ENCODE peak calls at places on chromosomes 13 and 19, in seven cellular contexts. S is upper lobe of left lung, A is heart right ventricle, O is breast epithelium, J is GM06990, Z is heart left ventricle, Q is Caco-2. L is an unnamed sample.

GRCh38 chr13:49779721-49780120 is 12.8 kb downstream of the KPNA3 start:
- DNase-seq in S (no peak), A (no peak), O (no peak), J (no peak), Z (no peak), Q (no peak), L (no peak)

GRCh38 chr13:29733069-29733700 is 117.2 kb downstream of the UBL3 start:
- DNase-seq in S (no peak), A (no peak), O (peak), J (no peak), Z (no peak), Q (no peak), L (no peak)

GRCh38 chr19:6480843-6481415 is 658 bp downstream of the DENND1C start:
- DNase-seq in S (no peak), A (no peak), O (no peak), J (no peak), Z (no peak), Q (no peak), L (peak)

GRCh38 chr13:78182813-78183212 is 264.2 kb upstream of the EDNRB start:
- DNase-seq in S (no peak), A (no peak), O (no peak), J (no peak), Z (no peak), Q (no peak), L (no peak)

GRCh38 chr13:113591750-113592149 is 7.2 kb downstream of the TFDP1 start:
- DNase-seq in S (no peak), A (no peak), O (no peak), J (no peak), Z (no peak), Q (no peak), L (no peak)

GRCh38 chr13:100290165-100290801 is 201.4 kb downstream of the PCCA start:
- DNase-seq in S (no peak), A (no peak), O (no peak), J (no peak), Z (no peak), Q (no peak), L (no peak)

GRCh38 chr19:39546599-39546998 is 6.6 kb upstream of the EID2 start:
- DNase-seq in S (no peak), A (no peak), O (no peak), J (no peak), Z (no peak), Q (no peak), L (no peak)

GRCh38 chr19:42635233-42635539 is 40.5 kb upstream of the CEACAM8 start:
- DNase-seq in S (no peak), A (no peak), O (no peak), J (no peak), Z (no peak), Q (no peak), L (no peak)

GRCh38 chr19:31127132-31127967 is 221.9 kb downstream of the TSHZ3 start:
- DNase-seq in S (no peak), A (no peak), O (no peak), J (no peak), Z (no peak), Q (no peak), L (no peak)

GRCh38 chr13:41075034-41075433 is 13.7 kb downstream of the WBP4 start:
- DNase-seq in S (no peak), A (no peak), O (no peak), J (no peak), Z (no peak), Q (peak), L (no peak)

GRCh38 chr19:51607920-51608562 is 22.2 kb downstream of the SIGLEC5 start:
- DNase-seq in S (peak), A (peak), O (no peak), J (peak), Z (peak), Q (peak), L (peak)

DNA sequence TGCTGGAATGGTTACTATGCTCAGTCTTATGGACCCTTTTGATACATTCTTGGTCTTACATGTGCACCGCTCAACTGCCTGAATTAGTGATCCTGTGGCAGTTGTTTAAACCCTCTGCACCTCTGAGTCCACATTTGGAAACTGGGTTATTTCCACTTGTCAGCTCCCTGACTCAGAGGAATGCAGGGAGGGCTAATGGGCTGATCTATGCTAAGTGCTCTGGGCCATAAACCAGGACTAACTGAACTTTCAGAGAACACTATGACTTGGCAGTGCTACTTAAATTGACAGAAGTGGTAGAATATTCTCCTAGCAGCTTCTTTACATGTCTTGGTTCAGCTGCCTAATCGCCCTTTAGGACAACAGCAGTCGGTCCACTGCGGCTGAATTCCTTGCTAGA is 26.8 kb upstream of the MED4 start:
- DNase-seq in S (no peak), A (peak), O (no peak), J (no peak), Z (no peak), Q (no peak), L (no peak)
- H3K4me3 ChIP-seq in S (no peak), A (no peak), O (no peak), J (no peak), Z (no peak), Q (no peak), L (no peak)

DNA sequence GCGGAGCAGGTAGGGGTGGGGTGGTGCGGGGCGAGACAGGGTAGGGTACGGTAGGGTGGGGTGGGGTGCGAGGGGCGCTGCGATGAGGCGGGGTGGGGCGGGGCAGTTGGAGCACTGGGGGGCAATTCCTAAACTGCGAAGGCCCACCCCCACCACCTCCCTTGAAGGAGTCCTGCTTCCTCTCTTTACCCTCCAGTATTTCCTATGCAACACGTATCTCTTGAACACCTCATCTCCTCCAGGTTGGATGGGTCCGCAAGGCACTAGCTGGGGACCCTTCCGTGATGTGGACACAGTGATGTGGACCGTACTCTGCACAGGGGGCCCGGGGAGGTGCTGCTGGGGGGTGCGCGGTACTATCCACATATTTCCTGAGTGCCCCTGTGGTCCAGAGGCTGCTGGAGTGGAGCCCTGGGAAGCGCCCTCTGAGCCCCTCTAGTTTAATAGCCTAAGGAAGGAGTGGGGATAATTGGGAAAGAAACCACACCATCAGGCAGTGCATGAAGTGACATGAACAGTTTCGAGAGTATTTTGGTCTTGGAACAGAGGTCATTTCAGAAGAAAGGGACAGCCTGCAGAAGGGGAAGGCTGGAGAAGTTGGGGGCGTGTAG is 1.1 kb downstream of the IL17D start:
- DNase-seq in S (no peak), A (no peak), O (no peak), J (peak), Z (no peak), Q (no peak), L (no peak)
- H3K4me3 ChIP-seq in S (peak), A (no peak), O (peak), J (peak), Z (peak), Q (peak), L (peak)

DNA sequence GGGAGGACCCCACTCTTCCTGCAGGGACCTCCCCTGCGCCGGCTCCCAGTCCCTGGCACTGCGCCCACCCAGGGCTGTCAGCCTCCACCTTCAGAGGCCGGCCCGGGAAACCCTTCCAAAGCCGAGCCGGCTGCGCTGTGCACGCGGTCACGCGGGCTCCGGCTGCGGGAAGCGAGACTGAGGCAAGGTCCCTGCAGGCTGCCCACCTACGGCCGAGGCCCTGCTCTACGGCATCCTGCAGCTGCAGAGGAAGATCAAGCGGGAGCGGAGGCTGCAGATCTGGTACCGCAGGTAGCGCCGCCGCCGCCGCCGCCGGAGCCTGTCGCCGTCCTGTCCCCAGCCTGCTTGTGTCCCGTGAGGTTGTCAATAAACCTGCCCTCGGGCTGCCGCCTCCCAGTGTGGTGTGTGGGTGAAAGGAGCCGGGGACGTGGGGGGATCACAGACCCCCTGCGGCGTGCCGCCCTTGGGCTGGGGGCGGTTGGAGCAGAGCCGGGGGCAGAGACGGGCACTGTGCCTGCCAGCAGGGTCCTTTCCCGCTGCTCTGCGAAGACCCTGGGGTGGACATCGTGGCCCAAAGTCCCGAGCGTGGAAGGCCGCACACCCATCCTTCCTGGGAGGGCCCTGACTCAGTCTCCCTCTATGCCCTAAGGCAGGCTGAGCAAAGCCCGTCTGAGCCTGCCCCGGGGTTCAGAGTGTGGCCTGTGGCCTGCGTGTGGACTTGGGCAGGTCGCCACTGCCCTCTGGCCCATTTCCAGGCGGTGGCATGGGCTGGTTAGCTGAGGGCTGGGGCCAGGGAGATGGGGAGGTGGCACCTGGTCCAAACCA is 5.9 kb downstream of the GAMT start:
- DNase-seq in S (peak), A (no peak), O (no peak), J (no peak), Z (no peak), Q (no peak), L (no peak)
- H3K4me3 ChIP-seq in S (no peak), A (no peak), O (peak), J (no peak), Z (no peak), Q (no peak), L (no peak)

DNA sequence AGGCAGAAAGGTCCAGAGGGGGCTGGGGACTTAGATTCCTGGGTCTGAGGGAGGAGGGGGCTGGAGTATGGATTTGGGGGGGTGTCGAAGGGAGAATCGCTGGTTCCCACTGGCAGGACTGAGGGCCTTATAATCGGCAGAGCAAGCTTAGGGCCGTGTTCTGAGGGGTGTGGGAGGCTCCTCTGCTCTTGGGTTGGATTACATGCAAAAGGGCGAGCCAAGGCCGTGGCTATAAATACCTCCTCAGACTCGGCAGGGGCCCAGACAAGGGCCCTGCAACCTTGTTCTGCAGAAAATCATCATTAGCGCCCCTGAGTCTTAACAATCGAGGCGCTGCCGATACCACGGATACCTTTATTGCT is 707 bp upstream of the MAMSTR start:
- DNase-seq in S (no peak), A (no peak), O (no peak), J (no peak), Z (no peak), Q (no peak), L (no peak)
- H3K4me3 ChIP-seq in S (peak), A (no peak), O (peak), J (peak), Z (peak), Q (peak), L (peak)

GRCh38 chr19:45403272-45403671 is 1.6 kb downstream of the PPP1R13L start:
- DNase-seq in S (no peak), A (no peak), O (no peak), J (no peak), Z (no peak), Q (no peak), L (no peak)

GRCh38 chr19:45404557-45405434 is at the start of gene PPP1R13L:
- DNase-seq in S (peak), A (peak), O (peak), J (no peak), Z (peak), Q (peak), L (peak)

GRCh38 chr19:45401815-45402468 is 2.9 kb downstream of the PPP1R13L start:
- DNase-seq in S (no peak), A (no peak), O (no peak), J (no peak), Z (no peak), Q (no peak), L (no peak)

GRCh38 chr19:45403781-45404556 is 900 bp downstream of the PPP1R13L start:
- DNase-seq in S (no peak), A (peak), O (peak), J (peak), Z (peak), Q (peak), L (peak)

DNA sequence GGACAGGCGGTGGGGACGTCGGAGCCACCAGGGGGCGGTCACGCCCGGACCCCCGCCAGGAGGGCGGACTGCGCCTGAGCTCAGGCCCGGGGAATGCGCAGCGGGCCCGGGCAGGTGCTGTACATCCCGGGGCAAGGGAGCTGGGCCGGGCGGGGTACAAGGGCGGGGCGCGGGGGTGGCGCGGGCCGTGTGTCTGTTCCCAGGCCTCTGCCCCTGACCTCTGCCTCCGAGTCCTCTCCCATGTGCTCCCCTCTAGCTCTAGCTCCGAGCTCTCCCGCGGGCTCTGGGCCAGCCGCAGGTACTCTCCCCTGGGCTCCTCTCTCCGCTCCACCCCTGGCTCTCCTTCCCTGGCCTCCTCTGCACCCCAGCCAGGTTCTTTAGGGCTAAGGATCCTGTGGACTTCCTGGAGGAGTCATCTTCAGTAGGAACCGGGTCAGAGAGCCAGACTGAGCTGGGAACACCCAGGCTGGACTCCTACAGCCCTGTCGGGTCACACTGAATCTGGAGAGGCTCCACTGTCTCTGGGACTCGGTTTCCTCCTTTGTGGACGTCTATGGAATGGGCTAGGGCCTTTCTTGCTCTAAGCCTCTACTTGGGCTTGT is 2.3 kb downstream of the PPP1R13L start:
- DNase-seq in S (peak), A (no peak), O (peak), J (peak), Z (peak), Q (no peak), L (no peak)
- H3K4me3 ChIP-seq in S (peak), A (no peak), O (peak), J (no peak), Z (peak), Q (no peak), L (no peak)

GRCh38 chr19:13833330-13834265 is 38.4 kb downstream of the ZSWIM4 start:
- DNase-seq in S (peak), A (peak), O (peak), J (peak), Z (peak), Q (peak), L (peak)

GRCh38 chr19:13838943-13839192 is 38.1 kb upstream of the NANOS3 start:
- DNase-seq in S (peak), A (no peak), O (no peak), J (no peak), Z (no peak), Q (no peak), L (no peak)

GRCh38 chr19:13834308-13834790 is 39.1 kb downstream of the ZSWIM4 start:
- DNase-seq in S (no peak), A (no peak), O (peak), J (no peak), Z (no peak), Q (no peak), L (no peak)

GRCh38 chr19:13838071-13838942 is 38.6 kb upstream of the NANOS3 start:
- DNase-seq in S (no peak), A (no peak), O (no peak), J (no peak), Z (no peak), Q (no peak), L (no peak)

GRCh38 chr19:13835791-13836723 is 40.8 kb downstream of the ZSWIM4 start:
- DNase-seq in S (peak), A (no peak), O (no peak), J (no peak), Z (peak), Q (no peak), L (no peak)
- H3K4me3 ChIP-seq in S (peak), A (no peak), O (no peak), J (peak), Z (peak), Q (no peak), L (no peak)

GRCh38 chr19:47240996-47241918 is 10.3 kb upstream of the BBC3 start:
- DNase-seq in S (peak), A (peak), O (peak), J (peak), Z (peak), Q (peak), L (no peak)
- H3K4me3 ChIP-seq in S (no peak), A (no peak), O (no peak), J (peak), Z (no peak), Q (peak), L (no peak)

L was measured in Jurkat, Clone E6-1.